ENCODE peak calls at places on chromosomes 7 and 10, in nine cellular contexts. One of them, this sample, is unnamed.

GRCh38 chr10:75525067-75525466 is 93.6 kb downstream of the LRMDA start:
- DNase-seq in PC-9: no peak
- DNase-seq in PC-3: peak
- DNase-seq in aorta: no peak
- DNase-seq in BE2C: no peak
- DNase-seq in fibroblast of villous mesenchyme: no peak
- DNase-seq in AG04450: no peak
- DNase-seq in transverse colon: no peak
- DNase-seq in HL-60: no peak
- DNase-seq in this sample: no peak

GRCh38 chr10:22436526-22436892 is 91.2 kb downstream of the SPAG6 start:
- DNase-seq in PC-9: no peak
- DNase-seq in PC-3: no peak
- DNase-seq in aorta: no peak
- DNase-seq in BE2C: no peak
- DNase-seq in fibroblast of villous mesenchyme: no peak
- DNase-seq in AG04450: no peak
- DNase-seq in transverse colon: peak
- DNase-seq in HL-60: no peak
- DNase-seq in this sample: no peak

GRCh38 chr7:79308176-79308575 is 145.3 kb downstream of the MAGI2 start:
- DNase-seq in PC-9: no peak
- DNase-seq in PC-3: peak
- DNase-seq in aorta: no peak
- DNase-seq in BE2C: no peak
- DNase-seq in fibroblast of villous mesenchyme: peak
- DNase-seq in AG04450: no peak
- DNase-seq in transverse colon: no peak
- DNase-seq in HL-60: no peak
- DNase-seq in this sample: peak

GRCh38 chr10:113035724-113036312 is 85.8 kb downstream of the TCF7L2 start:
- DNase-seq in PC-9: no peak
- DNase-seq in PC-3: peak
- DNase-seq in aorta: no peak
- DNase-seq in BE2C: no peak
- DNase-seq in fibroblast of villous mesenchyme: no peak
- DNase-seq in AG04450: no peak
- DNase-seq in transverse colon: peak
- DNase-seq in HL-60: no peak
- DNase-seq in this sample: no peak

GRCh38 chr7:137755846-137756685 is 90.7 kb downstream of the DGKI start:
- DNase-seq in PC-9: no peak
- DNase-seq in PC-3: no peak
- DNase-seq in aorta: no peak
- DNase-seq in BE2C: no peak
- DNase-seq in fibroblast of villous mesenchyme: peak
- DNase-seq in AG04450: no peak
- DNase-seq in transverse colon: no peak
- DNase-seq in HL-60: no peak
- DNase-seq in this sample: no peak

GRCh38 chr7:45026013-45026412 is 26.0 kb downstream of the CCM2 start:
- DNase-seq in PC-9: no peak
- DNase-seq in PC-3: no peak
- DNase-seq in aorta: no peak
- DNase-seq in BE2C: no peak
- DNase-seq in fibroblast of villous mesenchyme: no peak
- DNase-seq in AG04450: no peak
- DNase-seq in transverse colon: no peak
- DNase-seq in HL-60: no peak
- DNase-seq in this sample: no peak

GRCh38 chr10:84429926-84430520 is 101.6 kb downstream of the CCSER2 start:
- DNase-seq in PC-9: peak
- DNase-seq in PC-3: peak
- DNase-seq in aorta: peak
- DNase-seq in BE2C: peak
- DNase-seq in fibroblast of villous mesenchyme: peak
- DNase-seq in AG04450: no peak
- DNase-seq in transverse colon: peak
- DNase-seq in HL-60: peak
- DNase-seq in this sample: peak

GRCh38 chr10:45278860-45279498 is 36.4 kb downstream of the OR13A1 start:
- DNase-seq in PC-9: no peak
- DNase-seq in PC-3: no peak
- DNase-seq in aorta: no peak
- DNase-seq in BE2C: no peak
- DNase-seq in fibroblast of villous mesenchyme: peak
- DNase-seq in AG04450: no peak
- DNase-seq in transverse colon: no peak
- DNase-seq in HL-60: no peak
- DNase-seq in this sample: no peak

GRCh38 chr10:43208147-43209063 is 58.5 kb downstream of the RASGEF1A start:
- DNase-seq in PC-9: no peak
- DNase-seq in PC-3: no peak
- DNase-seq in aorta: peak
- DNase-seq in BE2C: peak
- DNase-seq in fibroblast of villous mesenchyme: no peak
- DNase-seq in AG04450: no peak
- DNase-seq in transverse colon: peak
- DNase-seq in HL-60: no peak
- DNase-seq in this sample: peak

GRCh38 chr7:78716876-78717275 is 736.6 kb downstream of the MAGI2 start:
- DNase-seq in PC-9: peak
- DNase-seq in PC-3: no peak
- DNase-seq in aorta: no peak
- DNase-seq in BE2C: no peak
- DNase-seq in fibroblast of villous mesenchyme: peak
- DNase-seq in AG04450: no peak
- DNase-seq in transverse colon: no peak
- DNase-seq in HL-60: no peak
- DNase-seq in this sample: peak

GRCh38 chr10:122112021-122112616 is 123.2 kb downstream of the TACC2 start:
- DNase-seq in PC-9: no peak
- DNase-seq in PC-3: peak
- DNase-seq in aorta: no peak
- DNase-seq in BE2C: no peak
- DNase-seq in fibroblast of villous mesenchyme: peak
- DNase-seq in AG04450: no peak
- DNase-seq in transverse colon: peak
- DNase-seq in HL-60: no peak
- DNase-seq in this sample: no peak

GRCh38 chr10:93333278-93333978 is 148.7 kb downstream of the MYOF start:
- DNase-seq in PC-9: peak
- DNase-seq in PC-3: peak
- DNase-seq in aorta: no peak
- DNase-seq in BE2C: no peak
- DNase-seq in fibroblast of villous mesenchyme: no peak
- DNase-seq in AG04450: no peak
- DNase-seq in transverse colon: no peak
- DNase-seq in HL-60: no peak
- DNase-seq in this sample: no peak

GRCh38 chr7:74483402-74484336 is 30.0 kb downstream of the GTF2IRD1 start:
- DNase-seq in PC-9: peak
- DNase-seq in PC-3: peak
- DNase-seq in aorta: no peak
- DNase-seq in BE2C: no peak
- DNase-seq in fibroblast of villous mesenchyme: peak
- DNase-seq in AG04450: no peak
- DNase-seq in transverse colon: no peak
- DNase-seq in HL-60: no peak
- DNase-seq in this sample: no peak

GRCh38 chr10:102668312-102669110 is 24.2 kb downstream of the TRIM8 start:
- DNase-seq in PC-9: no peak
- DNase-seq in PC-3: no peak
- DNase-seq in aorta: no peak
- DNase-seq in BE2C: no peak
- DNase-seq in fibroblast of villous mesenchyme: no peak
- DNase-seq in AG04450: no peak
- DNase-seq in transverse colon: no peak
- DNase-seq in HL-60: no peak
- DNase-seq in this sample: no peak

GRCh38 chr7:41187322-41187721 is 515.6 kb downstream of the INHBA start:
- DNase-seq in PC-9: peak
- DNase-seq in PC-3: peak
- DNase-seq in aorta: no peak
- DNase-seq in BE2C: no peak
- DNase-seq in fibroblast of villous mesenchyme: no peak
- DNase-seq in AG04450: no peak
- DNase-seq in transverse colon: no peak
- DNase-seq in HL-60: no peak
- DNase-seq in this sample: no peak

GRCh38 chr7:41164440-41164839 is 538.5 kb downstream of the INHBA start:
- DNase-seq in PC-9: no peak
- DNase-seq in PC-3: no peak
- DNase-seq in aorta: no peak
- DNase-seq in BE2C: no peak
- DNase-seq in fibroblast of villous mesenchyme: peak
- DNase-seq in AG04450: no peak
- DNase-seq in transverse colon: no peak
- DNase-seq in HL-60: no peak
- DNase-seq in this sample: no peak

GRCh38 chr7:113763226-113763625 is 155.6 kb downstream of the PPP1R3A start:
- DNase-seq in PC-9: no peak
- DNase-seq in PC-3: no peak
- DNase-seq in aorta: no peak
- DNase-seq in BE2C: no peak
- DNase-seq in fibroblast of villous mesenchyme: no peak
- DNase-seq in AG04450: no peak
- DNase-seq in transverse colon: no peak
- DNase-seq in HL-60: no peak
- DNase-seq in this sample: no peak

GRCh38 chr10:70494536-70494935 is 16.0 kb downstream of the PALD1 start:
- DNase-seq in PC-9: no peak
- DNase-seq in PC-3: no peak
- DNase-seq in aorta: no peak
- DNase-seq in BE2C: no peak
- DNase-seq in fibroblast of villous mesenchyme: no peak
- DNase-seq in AG04450: no peak
- DNase-seq in transverse colon: no peak
- DNase-seq in HL-60: peak
- DNase-seq in this sample: no peak

GRCh38 chr7:43076189-43076605 is 36.2 kb upstream of the HECW1 start:
- DNase-seq in PC-9: no peak
- DNase-seq in PC-3: no peak
- DNase-seq in aorta: no peak
- DNase-seq in BE2C: no peak
- DNase-seq in fibroblast of villous mesenchyme: no peak
- DNase-seq in AG04450: no peak
- DNase-seq in transverse colon: no peak
- DNase-seq in HL-60: no peak
- DNase-seq in this sample: no peak

GRCh38 chr10:8298871-8299570 is 244.5 kb downstream of the GATA3 start:
- DNase-seq in PC-9: no peak
- DNase-seq in PC-3: no peak
- DNase-seq in aorta: no peak
- DNase-seq in BE2C: peak
- DNase-seq in fibroblast of villous mesenchyme: no peak
- DNase-seq in AG04450: no peak
- DNase-seq in transverse colon: no peak
- DNase-seq in HL-60: no peak
- DNase-seq in this sample: no peak

GRCh38 chr10:86401588-86402282 is 35.1 kb upstream of the GRID1 start:
- DNase-seq in PC-9: no peak
- DNase-seq in PC-3: peak
- DNase-seq in aorta: peak
- DNase-seq in BE2C: no peak
- DNase-seq in fibroblast of villous mesenchyme: no peak
- DNase-seq in AG04450: no peak
- DNase-seq in transverse colon: peak
- DNase-seq in HL-60: no peak
- DNase-seq in this sample: peak
- H3K4me3 ChIP-seq in PC-9: peak
- H3K4me3 ChIP-seq in PC-3: peak
- H3K4me3 ChIP-seq in aorta: peak
- H3K4me3 ChIP-seq in BE2C: no peak
- H3K4me3 ChIP-seq in fibroblast of villous mesenchyme: peak
- H3K4me3 ChIP-seq in AG04450: peak
- H3K4me3 ChIP-seq in transverse colon: peak
- H3K4me3 ChIP-seq in HL-60: peak
- H3K4me3 ChIP-seq in this sample: peak

GRCh38 chr7:91089382-91089963 is 174.8 kb upstream of the FZD1 start:
- DNase-seq in PC-9: peak
- DNase-seq in PC-3: peak
- DNase-seq in aorta: no peak
- DNase-seq in BE2C: no peak
- DNase-seq in fibroblast of villous mesenchyme: peak
- DNase-seq in AG04450: no peak
- DNase-seq in transverse colon: no peak
- DNase-seq in HL-60: no peak
- DNase-seq in this sample: no peak
- H3K4me3 ChIP-seq in PC-9: no peak
- H3K4me3 ChIP-seq in PC-3: peak
- H3K4me3 ChIP-seq in aorta: peak
- H3K4me3 ChIP-seq in BE2C: no peak
- H3K4me3 ChIP-seq in fibroblast of villous mesenchyme: peak
- H3K4me3 ChIP-seq in AG04450: no peak
- H3K4me3 ChIP-seq in transverse colon: peak
- H3K4me3 ChIP-seq in HL-60: no peak
- H3K4me3 ChIP-seq in this sample: no peak

GRCh38 chr7:90625562-90625961 is 29.4 kb downstream of the CDK14 start:
- DNase-seq in PC-9: peak
- DNase-seq in PC-3: peak
- DNase-seq in aorta: no peak
- DNase-seq in BE2C: peak
- DNase-seq in fibroblast of villous mesenchyme: peak
- DNase-seq in AG04450: peak
- DNase-seq in transverse colon: peak
- DNase-seq in HL-60: no peak
- DNase-seq in this sample: peak
- H3K4me3 ChIP-seq in PC-9: no peak
- H3K4me3 ChIP-seq in PC-3: no peak
- H3K4me3 ChIP-seq in aorta: no peak
- H3K4me3 ChIP-seq in BE2C: no peak
- H3K4me3 ChIP-seq in fibroblast of villous mesenchyme: peak
- H3K4me3 ChIP-seq in AG04450: peak
- H3K4me3 ChIP-seq in transverse colon: no peak
- H3K4me3 ChIP-seq in HL-60: no peak
- H3K4me3 ChIP-seq in this sample: no peak

DNA sequence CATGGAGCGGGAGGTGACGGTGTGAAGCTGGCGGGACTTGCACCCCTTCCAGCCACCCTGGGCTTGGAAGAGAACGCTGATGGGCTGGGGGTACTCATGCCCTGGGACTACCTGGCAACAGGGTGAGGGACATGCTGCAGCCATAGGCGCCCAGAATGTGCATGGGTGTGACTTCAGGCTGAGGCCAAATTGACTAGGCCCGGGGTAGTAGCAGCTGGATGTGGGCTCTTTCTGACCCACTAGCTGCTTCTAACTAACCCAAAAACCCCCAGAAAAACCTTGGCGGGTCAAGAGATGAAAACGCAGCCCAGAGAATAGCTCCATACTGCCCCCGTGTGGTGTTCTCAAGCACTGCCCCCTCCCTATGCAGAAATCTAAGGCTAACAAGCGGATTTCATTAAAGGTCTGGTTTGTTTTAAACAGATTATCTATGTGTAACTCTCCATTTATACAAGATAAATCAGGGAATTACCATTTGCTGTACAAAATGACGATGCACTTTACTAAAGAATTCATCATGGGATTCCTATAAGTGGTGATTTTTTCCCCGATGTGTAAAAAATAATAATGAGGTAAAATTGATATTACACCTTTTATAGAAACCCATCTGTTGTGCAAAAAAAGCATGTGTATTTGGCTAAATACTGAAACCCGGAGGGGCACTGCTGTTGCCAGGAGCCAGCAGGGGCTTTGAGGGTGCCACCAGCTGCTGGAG is 4.2 kb downstream of the SMARCD3 start:
- DNase-seq in PC-9: peak
- DNase-seq in PC-3: peak
- DNase-seq in aorta: peak
- DNase-seq in BE2C: peak
- DNase-seq in fibroblast of villous mesenchyme: peak
- DNase-seq in AG04450: no peak
- DNase-seq in transverse colon: peak
- DNase-seq in HL-60: peak
- DNase-seq in this sample: no peak
- H3K4me3 ChIP-seq in PC-9: no peak
- H3K4me3 ChIP-seq in PC-3: no peak
- H3K4me3 ChIP-seq in aorta: no peak
- H3K4me3 ChIP-seq in BE2C: no peak
- H3K4me3 ChIP-seq in fibroblast of villous mesenchyme: no peak
- H3K4me3 ChIP-seq in AG04450: no peak
- H3K4me3 ChIP-seq in transverse colon: no peak
- H3K4me3 ChIP-seq in HL-60: no peak
- H3K4me3 ChIP-seq in this sample: no peak